ENCODE peak calls at places on chromosomes 16 and 17, in five cellular contexts. H is CD4-positive, alpha-beta T cell; Z is adipocyte; R is neuronal stem cell; S is activated naive CD4-positive, alpha-beta T cell treated with anti-CD3 and anti-CD28 coated beads, Interleukin-2, amount 50 U/mL, for 16 hours. Q is an unnamed sample.

GRCh38 chr17:79064026-79064425 is 10.6 kb upstream of the ENGASE start:
- DNase-seq in H (no peak), Z (no peak), R (no peak), S (no peak), Q (no peak)

GRCh38 chr17:77804796-77805426 is 153.6 kb upstream of the TNRC6C start:
- DNase-seq in H (no peak), Z (no peak), R (no peak), S (no peak), Q (no peak)

GRCh38 chr17:35477248-35477647 is 28.7 kb upstream of the SLFN13 start:
- DNase-seq in H (no peak), Z (no peak), R (no peak), S (no peak), Q (no peak)

GRCh38 chr16:49081556-49081955 is 200.1 kb downstream of the CBLN1 start:
- DNase-seq in H (no peak), Z (no peak), R (no peak), S (no peak), Q (no peak)

GRCh38 chr17:78231991-78232759 is 744 bp downstream of the TMEM235 start:
- DNase-seq in H (no peak), Z (peak), R (no peak), S (peak), Q (no peak)

GRCh38 chr17:61570118-61570517 is 20.9 kb downstream of the NACA2 start:
- DNase-seq in H (no peak), Z (peak), R (no peak), S (no peak), Q (no peak)

GRCh38 chr17:41338961-41339485 is 11.6 kb downstream of the KRT33A start:
- DNase-seq in H (no peak), Z (peak), R (no peak), S (no peak), Q (no peak)

GRCh38 chr17:56570199-56570598 is 23.3 kb upstream of the NOG start:
- DNase-seq in H (no peak), Z (no peak), R (no peak), S (no peak), Q (no peak)

GRCh38 chr17:29014716-29015115 is 8.9 kb upstream of the SEZ6 start:
- DNase-seq in H (no peak), Z (no peak), R (no peak), S (no peak), Q (no peak)

GRCh38 chr17:57408064-57408811 is 151.9 kb downstream of the MSI2 start:
- DNase-seq in H (no peak), Z (no peak), R (no peak), S (no peak), Q (no peak)

GRCh38 chr17:69672924-69673323 is 258.4 kb downstream of the MAP2K6 start:
- DNase-seq in H (no peak), Z (peak), R (no peak), S (no peak), Q (peak)

GRCh38 chr16:66548068-66548467 is 1.9 kb downstream of the TK2 start:
- DNase-seq in H (no peak), Z (no peak), R (no peak), S (no peak), Q (no peak)

GRCh38 chr17:81037026-81037782 is 2.3 kb downstream of the BAIAP2 start:
- DNase-seq in H (no peak), Z (no peak), R (no peak), S (no peak), Q (no peak)

GRCh38 chr17:20159406-20160075 is 150.4 kb downstream of the SPECC1 start:
- DNase-seq in H (no peak), Z (no peak), R (no peak), S (no peak), Q (no peak)

GRCh38 chr16:88613911-88614817 is 24.2 kb upstream of the IL17C start:
- DNase-seq in H (no peak), Z (peak), R (no peak), S (no peak), Q (peak)

GRCh38 chr17:49108318-49108717 is 24.3 kb upstream of the B4GALNT2 start:
- DNase-seq in H (no peak), Z (peak), R (no peak), S (no peak), Q (peak)

GRCh38 chr16:53626816-53627215 is 76.8 kb downstream of the RPGRIP1L start:
- DNase-seq in H (no peak), Z (peak), R (no peak), S (no peak), Q (no peak)

GRCh38 chr16:57938936-57939871 is 31.7 kb downstream of the CNGB1 start:
- DNase-seq in H (no peak), Z (peak), R (no peak), S (no peak), Q (peak)

GRCh38 chr17:50239913-50240312 is 34.4 kb upstream of the TMEM92 start:
- DNase-seq in H (no peak), Z (no peak), R (no peak), S (no peak), Q (no peak)

GRCh38 chr16:83113317-83113716 is 486.5 kb downstream of the CDH13 start:
- DNase-seq in H (no peak), Z (no peak), R (peak), S (no peak), Q (no peak)

GRCh38 chr17:19247423-19247822 is 10.3 kb downstream of the EPN2 start:
- DNase-seq in H (no peak), Z (no peak), R (no peak), S (no peak), Q (no peak)

GRCh38 chr17:2062571-2063183 is 7.8 kb downstream of the HIC1 start:
- DNase-seq in H (no peak), Z (no peak), R (no peak), S (no peak), Q (no peak)

GRCh38 chr17:42690596-42690995 is 8.3 kb downstream of the CNTNAP1 start:
- DNase-seq in H (no peak), Z (no peak), R (no peak), S (no peak), Q (no peak)

GRCh38 chr17:17710728-17711541 is 29.7 kb downstream of the RAI1 start:
- DNase-seq in H (no peak), Z (peak), R (no peak), S (no peak), Q (peak)

GRCh38 chr17:40027614-40028012 is 12.4 kb downstream of the CSF3 start:
- DNase-seq in H (no peak), Z (no peak), R (no peak), S (no peak), Q (no peak)

GRCh38 chr17:1746975-1747543 is 4.4 kb downstream of the SERPINF2 start:
- DNase-seq in H (no peak), Z (no peak), R (no peak), S (no peak), Q (no peak)

GRCh38 chr17:28747046-28747691 is 3.4 kb downstream of the TRAF4 start:
- DNase-seq in H (no peak), Z (no peak), R (no peak), S (no peak), Q (no peak)

Q was measured in AG08396.